ENCODE peak calls at places on chromosomes 7 and 10, in four cellular contexts. Q, C, Y and J are unnamed samples.
A peak's percentile ranks its signal among the peaks of the same experiment; 100 is the strongest.

GRCh38 chr10:80272793-80273522 is 16.5 kb downstream of the MAT1A start:
- DNase-seq in C (no peak), Q (no peak), Y (peak; percentile 83), J (no peak)

GRCh38 chr7:28054531-28055160 is 125.9 kb downstream of the JAZF1 start:
- DNase-seq in C (no peak), Y (no peak), Q (no peak), J (no peak)

GRCh38 chr10:13365168-13365687 is 17.1 kb upstream of the SEPHS1 start:
- DNase-seq in Y (no peak), Q (no peak), C (no peak), J (no peak)

GRCh38 chr7:47382200-47382599 is 199.7 kb downstream of the TNS3 start:
- DNase-seq in Q (peak; percentile 27), Y (no peak), C (no peak), J (no peak)

GRCh38 chr7:65931685-65932084 is 50.3 kb downstream of the GUSB start:
- DNase-seq in Y (no peak), Q (no peak), C (no peak), J (no peak)

GRCh38 chr7:64618785-64619456 is 47.0 kb upstream of the ZNF107 start:
- DNase-seq in Y (peak; percentile 81), C (no peak), Q (no peak), J (no peak)

GRCh38 chr10:35822316-35822715 is 180.2 kb upstream of the FZD8 start:
- DNase-seq in Q (peak; percentile 95), C (peak; percentile 61), Y (no peak), J (peak; percentile 68)

GRCh38 chr7:5528071-5528814 is 104.6 kb upstream of the TNRC18 start:
- DNase-seq in Y (no peak), Q (peak; percentile 81), C (peak; percentile 48), J (no peak)

GRCh38 chr10:114491933-114492332 is 87.6 kb upstream of the AFAP1L2 start:
- DNase-seq in Q (no peak), Y (no peak), C (peak; percentile 53), J (no peak)

GRCh38 chr7:157228864-157229422 is 90.2 kb downstream of the UBE3C start:
- DNase-seq in Y (peak; percentile 57), Q (no peak), C (no peak), J (no peak)

GRCh38 chr7:22185559-22185958 is 171.4 kb downstream of the RAPGEF5 start:
- DNase-seq in C (no peak), Y (no peak), Q (no peak), J (no peak)

GRCh38 chr10:49123981-49124920 is 8.9 kb upstream of the VSTM4 start:
- DNase-seq in Q (no peak), C (no peak), Y (no peak), J (no peak)

GRCh38 chr10:24541239-24541753 is 182.4 kb downstream of the ARHGAP21 start:
- DNase-seq in C (no peak), Y (no peak), Q (no peak), J (no peak)

GRCh38 chr10:48533951-48534720 is 70.7 kb downstream of the ARHGAP22 start:
- DNase-seq in Y (no peak), Q (no peak), C (no peak), J (no peak)

GRCh38 chr10:3496138-3496537 is 288.9 kb downstream of the KLF6 start:
- DNase-seq in Y (no peak), Q (no peak), C (no peak), J (no peak)

GRCh38 chr7:158060216-158060615 is 527.4 kb downstream of the PTPRN2 start:
- DNase-seq in Y (no peak), C (no peak), Q (peak; percentile 35), J (no peak)

GRCh38 chr7:8121243-8121642 is 140.7 kb downstream of the ICA1 start:
- DNase-seq in Q (no peak), C (no peak), Y (no peak), J (no peak)

GRCh38 chr10:97062058-97062457 is 123.7 kb downstream of the SLIT1 start:
- DNase-seq in Y (no peak), Q (no peak), C (no peak), J (no peak)

GRCh38 chr10:9853405-9854010 is 1164.2 kb upstream of the CELF2 start:
- DNase-seq in Y (no peak), C (no peak), Q (no peak), J (no peak)

GRCh38 chr10:6204063-6204340 is 1.3 kb downstream of the PFKFB3 start:
- DNase-seq in Q (no peak), Y (no peak), C (peak; percentile 64), J (peak; percentile 69)

GRCh38 chr10:61733358-61733940 is 70.7 kb downstream of the CABCOCO1 start:
- DNase-seq in Q (no peak), Y (peak; percentile 78), C (no peak), J (no peak)

GRCh38 chr7:40197527-40197926 is 62.7 kb downstream of the SUGCT start:
- DNase-seq in Q (no peak), Y (no peak), C (no peak), J (no peak)

GRCh38 chr7:138867744-138868143 is 69.7 kb upstream of the ATP6V0A4 start:
- DNase-seq in Y (no peak), Q (no peak), C (no peak), J (no peak)

GRCh38 chr7:71846160-71846559 is 566.0 kb downstream of the CALN1 start:
- DNase-seq in Y (peak; percentile 21), C (no peak), Q (no peak), J (no peak)

GRCh38 chr7:26087321-26088091 is 64.5 kb upstream of the NFE2L3 start:
- DNase-seq in Q (no peak), C (no peak), Y (no peak), J (no peak)

DNA sequence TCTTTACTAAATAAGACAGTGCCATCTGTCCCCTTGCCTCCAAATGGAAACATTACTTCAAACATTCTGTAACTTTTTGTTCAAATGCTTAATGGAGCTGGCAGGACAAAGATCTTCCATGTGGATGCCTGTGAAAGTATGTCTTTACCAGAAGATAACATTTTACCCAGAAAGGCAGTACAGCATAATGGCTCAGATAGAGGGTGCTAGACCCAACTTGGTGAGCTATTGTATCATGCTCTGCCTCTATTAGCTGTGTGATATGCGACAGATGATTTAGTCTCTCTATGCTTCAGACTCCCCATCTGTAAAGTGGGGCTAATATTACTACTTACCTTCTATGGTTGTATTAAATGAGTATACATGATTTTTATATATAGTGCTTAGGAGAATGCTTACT is 8.8 kb upstream of the SMKR1 start:
- DNase-seq in Y (no peak), Q (no peak), C (no peak), J (no peak)
- TF ChIP-seq CTCF in Y (peak; percentile 52), Q (no peak), C (no peak), J (no peak)

GRCh38 chr7:142185069-142185468 is 72.8 kb downstream of the PRSS58 start:
- DNase-seq in Y (no peak), Q (no peak), C (no peak), J (no peak)

GRCh38 chr7:142188159-142188558 is 69.7 kb downstream of the PRSS58 start:
- DNase-seq in C (no peak), Y (no peak), Q (no peak), J (no peak)

GRCh38 chr7:142194201-142194600 is 63.7 kb downstream of the PRSS58 start:
- DNase-seq in C (no peak), Q (no peak), Y (no peak), J (no peak)

DNA sequence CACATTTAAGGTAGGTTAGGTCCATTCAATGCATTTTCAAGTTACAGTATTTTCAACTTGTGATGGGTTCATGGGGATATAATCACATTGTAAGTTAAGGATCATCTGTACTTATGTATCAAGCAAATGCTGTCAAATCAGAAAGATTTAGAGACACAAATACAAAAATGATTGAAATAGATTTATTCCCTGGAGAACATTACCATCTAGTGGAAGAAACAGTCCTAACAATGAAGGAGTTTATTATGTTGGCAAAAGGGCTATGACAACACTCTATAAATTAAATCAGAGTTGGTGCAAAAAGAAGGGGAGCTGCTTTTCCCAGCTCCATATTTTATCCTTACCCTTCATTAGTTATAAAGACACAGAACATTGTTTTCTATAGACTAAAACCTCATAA is 69.0 kb downstream of the PRSS58 start:
- DNase-seq in Y (no peak), C (no peak), Q (no peak), J (no peak)
- TF ChIP-seq EP300 in Y (no peak), C (no peak), Q (no peak), J (no peak)

GRCh38 chr10:88253120-88253519 is 330.0 kb downstream of the RNLS start:
- DNase-seq in C (no peak), Y (no peak), Q (no peak), J (no peak)

GRCh38 chr10:88249450-88249849 is 333.7 kb downstream of the RNLS start:
- DNase-seq in Y (no peak), C (no peak), Q (no peak), J (no peak)

GRCh38 chr10:88256013-88256680 is 327.0 kb downstream of the RNLS start:
- DNase-seq in Y (no peak), Q (peak; percentile 85), C (no peak), J (no peak)

GRCh38 chr10:88253622-88254021 is 329.5 kb downstream of the RNLS start:
- DNase-seq in Q (no peak), Y (no peak), C (no peak), J (no peak)

GRCh38 chr10:88254091-88254490 is 329.0 kb downstream of the RNLS start:
- DNase-seq in Y (no peak), Q (no peak), C (no peak), J (no peak)
- H3K4me3 ChIP-seq in Y (no peak overlapping the region), Q (no peak overlapping the region), C (no peak overlapping the region), J (no peak overlapping the region)

GRCh38 chr7:35752727-35753126 is 48.1 kb upstream of the SEPTIN7 start:
- DNase-seq in C (no peak), Y (no peak), Q (no peak), J (no peak)

GRCh38 chr7:35757574-35757973 is 43.3 kb upstream of the SEPTIN7 start:
- DNase-seq in Q (no peak), Y (no peak), C (no peak), J (no peak)

GRCh38 chr7:35755711-35756110 is 45.1 kb upstream of the SEPTIN7 start:
- DNase-seq in C (no peak), Y (no peak), Q (no peak), J (no peak)

GRCh38 chr7:35753761-35754603 is 46.9 kb upstream of the SEPTIN7 start:
- DNase-seq in Q (peak; percentile 92), C (peak; percentile 40), Y (peak; percentile 58), J (no peak)

DNA sequence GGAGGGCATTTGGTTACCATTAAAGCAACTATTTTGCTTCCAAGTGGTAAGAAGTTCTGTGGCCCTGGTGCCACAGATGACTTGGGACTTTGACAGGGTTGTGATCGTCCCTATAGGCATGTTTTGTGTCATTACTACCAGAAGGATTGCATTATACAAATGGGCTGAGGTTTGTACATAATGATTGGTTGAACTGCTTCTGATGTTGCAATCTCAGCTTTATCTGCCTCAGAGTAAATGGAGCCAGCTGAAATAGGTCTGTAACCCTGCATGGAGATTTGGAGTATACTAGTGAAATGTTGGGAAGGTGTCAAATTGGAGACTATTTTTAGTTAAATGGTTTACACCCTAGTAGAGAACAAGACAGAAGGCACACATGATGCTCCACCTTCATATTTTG is 46.1 kb upstream of the SEPTIN7 start:
- DNase-seq in Y (no peak), C (no peak), Q (no peak), J (no peak)
- TF ChIP-seq CTCF in Y (no peak), C (no peak), Q (no peak), J (no peak)

GRCh38 chr10:95333997-95334792 is 43.4 kb upstream of the PDLIM1 start:
- DNase-seq in Y (no peak), C (no peak), Q (peak; percentile 88), J (no peak)
- TF ChIP-seq EP300 in Y (no peak), C (no peak), Q (peak; percentile 64), J (peak; percentile 89)